ENCODE peak calls at places on chromosomes 7 and 10, in five cellular contexts. One of them, this sample, is unnamed.

GRCh38 chr7:137874390-137874789 is 27.6 kb upstream of the DGKI start:
- DNase-seq in fibroblast of lung: peak; percentile 96
- DNase-seq in hepatocyte: peak; percentile 34
- DNase-seq in cardiac fibroblast: peak; percentile 99
- DNase-seq in bronchial epithelial cell: no peak
- DNase-seq in this sample: peak; percentile 95

GRCh38 chr10:122490786-122491680 is 29.7 kb downstream of the HTRA1 start:
- DNase-seq in fibroblast of lung: peak; percentile 79
- DNase-seq in hepatocyte: no peak
- DNase-seq in cardiac fibroblast: no peak
- DNase-seq in bronchial epithelial cell: peak; percentile 91
- DNase-seq in this sample: no peak

GRCh38 chr7:157271315-157271990 is 65.4 kb upstream of the DNAJB6 start:
- DNase-seq in fibroblast of lung: peak; percentile 78
- DNase-seq in hepatocyte: no peak
- DNase-seq in cardiac fibroblast: peak; percentile 70
- DNase-seq in bronchial epithelial cell: peak; percentile 61
- DNase-seq in this sample: peak; percentile 21

GRCh38 chr10:76036962-76037361 is 605.5 kb downstream of the LRMDA start:
- DNase-seq in fibroblast of lung: no peak
- DNase-seq in hepatocyte: peak; percentile 71
- DNase-seq in cardiac fibroblast: no peak
- DNase-seq in bronchial epithelial cell: peak; percentile 62
- DNase-seq in this sample: no peak

GRCh38 chr7:101099969-101100781 is 14.9 kb downstream of the TRIM56 start:
- DNase-seq in fibroblast of lung: peak; percentile 99
- DNase-seq in hepatocyte: peak; percentile 95
- DNase-seq in cardiac fibroblast: peak; percentile 100
- DNase-seq in bronchial epithelial cell: peak; percentile 93
- DNase-seq in this sample: peak; percentile 100

GRCh38 chr7:68730194-68730593 is 868.1 kb upstream of the AUTS2 start:
- DNase-seq in fibroblast of lung: no peak
- DNase-seq in hepatocyte: peak; percentile 30
- DNase-seq in cardiac fibroblast: no peak
- DNase-seq in bronchial epithelial cell: no peak
- DNase-seq in this sample: no peak

GRCh38 chr10:121007264-121007663 is 156.1 kb downstream of the WDR11 start:
- DNase-seq in fibroblast of lung: no peak
- DNase-seq in hepatocyte: no peak
- DNase-seq in cardiac fibroblast: no peak
- DNase-seq in bronchial epithelial cell: peak; percentile 17
- DNase-seq in this sample: no peak

GRCh38 chr7:148799893-148800545 is 84.1 kb downstream of the EZH2 start:
- DNase-seq in fibroblast of lung: no peak
- DNase-seq in hepatocyte: no peak
- DNase-seq in cardiac fibroblast: no peak
- DNase-seq in bronchial epithelial cell: no peak
- DNase-seq in this sample: no peak

GRCh38 chr7:155456772-155457543 is 971 bp upstream of the EN2 start:
- DNase-seq in fibroblast of lung: peak; percentile 45
- DNase-seq in hepatocyte: peak; percentile 82
- DNase-seq in cardiac fibroblast: peak; percentile 15
- DNase-seq in bronchial epithelial cell: peak; percentile 3
- DNase-seq in this sample: no peak

GRCh38 chr10:12587408-12587807 is 238.1 kb downstream of the CAMK1D start:
- DNase-seq in fibroblast of lung: peak; percentile 13
- DNase-seq in hepatocyte: no peak
- DNase-seq in cardiac fibroblast: no peak
- DNase-seq in bronchial epithelial cell: peak; percentile 9
- DNase-seq in this sample: no peak

GRCh38 chr10:72954596-72955569 is at the start of gene PLA2G12B:
- DNase-seq in fibroblast of lung: no peak
- DNase-seq in hepatocyte: peak; percentile 81
- DNase-seq in cardiac fibroblast: no peak
- DNase-seq in bronchial epithelial cell: no peak
- DNase-seq in this sample: no peak

GRCh38 chr10:13091816-13092215 is 8.1 kb upstream of the OPTN start:
- DNase-seq in fibroblast of lung: no peak
- DNase-seq in hepatocyte: no peak
- DNase-seq in cardiac fibroblast: no peak
- DNase-seq in bronchial epithelial cell: no peak
- DNase-seq in this sample: no peak

GRCh38 chr7:140541513-140542192 is 62.3 kb upstream of the MKRN1 start:
- DNase-seq in fibroblast of lung: peak; percentile 94
- DNase-seq in hepatocyte: peak; percentile 66
- DNase-seq in cardiac fibroblast: peak; percentile 92
- DNase-seq in bronchial epithelial cell: peak; percentile 85
- DNase-seq in this sample: peak; percentile 91

GRCh38 chr10:58028597-58029366 is 238.9 kb downstream of the IPMK start:
- DNase-seq in fibroblast of lung: peak; percentile 88
- DNase-seq in hepatocyte: no peak
- DNase-seq in cardiac fibroblast: peak; percentile 94
- DNase-seq in bronchial epithelial cell: peak; percentile 35
- DNase-seq in this sample: peak; percentile 69

DNA sequence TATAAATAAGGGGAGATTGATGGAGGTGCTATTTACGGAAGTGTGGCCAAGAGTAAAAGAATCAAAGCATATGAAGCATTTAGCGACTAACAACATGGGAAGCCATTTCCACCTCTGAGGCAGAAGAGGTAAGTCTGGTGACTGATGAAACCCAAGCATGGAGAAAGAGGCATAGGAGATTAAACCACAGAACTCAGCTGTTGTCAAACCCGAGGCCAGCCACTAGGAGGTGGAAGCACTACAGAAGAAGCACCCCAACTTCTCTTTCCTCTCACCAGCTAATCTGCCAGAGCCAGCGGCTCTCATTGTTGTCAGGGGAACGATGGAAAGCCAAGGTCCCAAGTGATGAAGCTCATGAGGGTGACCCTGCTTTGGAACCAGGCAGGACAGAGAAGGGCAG is 19.6 kb upstream of the CNTNAP2 start:
- DNase-seq in fibroblast of lung: no peak
- DNase-seq in hepatocyte: no peak
- DNase-seq in cardiac fibroblast: no peak
- DNase-seq in bronchial epithelial cell: no peak
- DNase-seq in this sample: no peak
- TF ChIP-seq CTCF in fibroblast of lung: no peak
- TF ChIP-seq CTCF in hepatocyte: no peak
- TF ChIP-seq CTCF in cardiac fibroblast: no peak
- TF ChIP-seq CTCF in bronchial epithelial cell: no peak
- TF ChIP-seq CTCF in this sample: no peak

GRCh38 chr7:64183827-64184372 is 23.1 kb upstream of the ZNF735 start:
- DNase-seq in fibroblast of lung: no peak
- DNase-seq in hepatocyte: no peak
- DNase-seq in cardiac fibroblast: no peak
- DNase-seq in bronchial epithelial cell: no peak
- DNase-seq in this sample: no peak

GRCh38 chr7:64183126-64183742 is 23.8 kb upstream of the ZNF735 start:
- DNase-seq in fibroblast of lung: no peak
- DNase-seq in hepatocyte: no peak
- DNase-seq in cardiac fibroblast: no peak
- DNase-seq in bronchial epithelial cell: no peak
- DNase-seq in this sample: no peak

GRCh38 chr7:64182036-64182790 is 24.8 kb upstream of the ZNF735 start:
- DNase-seq in fibroblast of lung: no peak
- DNase-seq in hepatocyte: no peak
- DNase-seq in cardiac fibroblast: no peak
- DNase-seq in bronchial epithelial cell: no peak
- DNase-seq in this sample: no peak

GRCh38 chr7:64181586-64181985 is 25.4 kb upstream of the ZNF735 start:
- DNase-seq in fibroblast of lung: no peak
- DNase-seq in hepatocyte: no peak
- DNase-seq in cardiac fibroblast: no peak
- DNase-seq in bronchial epithelial cell: no peak
- DNase-seq in this sample: no peak

DNA sequence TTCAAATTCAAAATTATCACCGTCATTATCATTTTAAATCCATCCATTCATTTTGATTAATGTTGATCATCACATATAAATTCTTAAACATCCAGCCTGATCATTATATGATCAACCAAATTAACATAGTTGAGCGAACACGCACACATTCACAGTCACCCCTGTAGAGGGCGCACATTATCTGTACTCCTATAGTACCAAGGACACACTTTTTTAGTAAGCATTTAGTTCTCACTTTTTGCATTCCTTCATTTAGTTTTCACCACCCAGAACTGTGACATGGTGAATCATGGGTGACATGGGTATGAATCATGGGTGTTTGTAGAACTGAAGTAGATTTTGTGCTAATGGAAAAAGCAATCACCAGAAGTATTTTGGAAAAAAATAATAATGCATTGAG is 26.0 kb upstream of the ZNF735 start:
- DNase-seq in fibroblast of lung: no peak
- DNase-seq in hepatocyte: no peak
- DNase-seq in cardiac fibroblast: peak; percentile 10
- DNase-seq in bronchial epithelial cell: peak; percentile 21
- DNase-seq in this sample: no peak
- TF ChIP-seq CTCF in fibroblast of lung: no peak
- TF ChIP-seq CTCF in hepatocyte: no peak
- TF ChIP-seq CTCF in cardiac fibroblast: no peak
- TF ChIP-seq CTCF in bronchial epithelial cell: no peak
- TF ChIP-seq CTCF in this sample: peak; percentile 51

GRCh38 chr10:15791816-15792524 is 68.3 kb downstream of the MINDY3 start:
- DNase-seq in fibroblast of lung: no peak
- DNase-seq in hepatocyte: no peak
- DNase-seq in cardiac fibroblast: peak; percentile 48
- DNase-seq in bronchial epithelial cell: no peak
- DNase-seq in this sample: peak; percentile 17
- TF ChIP-seq CTCF in fibroblast of lung: no peak
- TF ChIP-seq CTCF in hepatocyte: no peak
- TF ChIP-seq CTCF in cardiac fibroblast: no peak
- TF ChIP-seq CTCF in bronchial epithelial cell: no peak
- TF ChIP-seq CTCF in this sample: no peak

DNA sequence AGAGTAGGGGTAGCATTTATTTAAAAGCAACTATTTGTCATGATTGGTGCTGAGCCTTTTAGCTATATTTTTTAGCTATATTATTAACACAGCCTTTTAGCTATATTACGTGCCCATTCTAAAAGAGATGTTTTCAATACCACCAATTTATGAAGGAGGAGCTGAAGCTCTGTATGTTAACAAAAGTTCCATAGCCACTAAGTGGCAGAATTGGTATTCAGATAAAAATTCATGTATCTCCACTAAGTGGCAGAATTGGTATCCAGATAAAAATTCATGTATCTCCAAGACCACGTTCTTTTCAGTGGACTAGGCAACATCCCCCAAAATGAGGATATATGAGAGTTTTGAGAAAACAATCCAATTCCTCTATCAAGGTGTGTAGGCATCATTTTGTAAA is 268.6 kb downstream of the HGF start:
- DNase-seq in fibroblast of lung: peak; percentile 44
- DNase-seq in hepatocyte: peak; percentile 23
- DNase-seq in cardiac fibroblast: peak; percentile 86
- DNase-seq in bronchial epithelial cell: peak; percentile 22
- DNase-seq in this sample: peak; percentile 36
- TF ChIP-seq CTCF in fibroblast of lung: no peak
- TF ChIP-seq CTCF in hepatocyte: peak; percentile 54
- TF ChIP-seq CTCF in cardiac fibroblast: peak; percentile 40
- TF ChIP-seq CTCF in bronchial epithelial cell: no peak
- TF ChIP-seq CTCF in this sample: peak; percentile 72

GRCh38 chr10:100847440-100847839 is 65.3 kb upstream of the SLF2 start:
- DNase-seq in fibroblast of lung: peak; percentile 16
- DNase-seq in hepatocyte: no peak
- DNase-seq in cardiac fibroblast: peak; percentile 32
- DNase-seq in bronchial epithelial cell: peak; percentile 73
- DNase-seq in this sample: peak; percentile 25
- TF ChIP-seq CTCF in fibroblast of lung: no peak
- TF ChIP-seq CTCF in hepatocyte: no peak
- TF ChIP-seq CTCF in cardiac fibroblast: no peak
- TF ChIP-seq CTCF in bronchial epithelial cell: no peak
- TF ChIP-seq CTCF in this sample: no peak

This sample was measured in HFFc6.